ENCODE peak calls at places on chromosomes 4 and X, in seven cellular contexts. L is OCI-LY7, M is MM.1S, W is SK-N-SH, E is GM12865, P is neural progenitor cell, O is heart left ventricle. Y is an unnamed sample.

GRCh38 chr4:48831532-48832015 is 686 bp downstream of the OCIAD1 start:
- DNase-seq in E (peak; percentile 53), M (no peak), P (no peak), W (no peak), O (no peak), L (peak; percentile 58), Y (no peak)

GRCh38 chrX:31233941-31234496 is 162.2 kb upstream of the FTHL17 start:
- DNase-seq in P (peak; percentile 55), O (no peak), L (peak; percentile 43), E (peak; percentile 4), W (no peak), M (no peak), Y (no peak)

GRCh38 chrX:39309721-39310152 is 508.5 kb downstream of the MID1IP1 start:
- DNase-seq in W (peak; percentile 14), L (no peak), E (no peak), O (no peak), P (no peak), M (no peak), Y (no peak)

GRCh38 chr4:176238819-176239218 is 30.2 kb downstream of the ASB5 start:
- DNase-seq in W (no peak), O (no peak), P (no peak), M (no peak), E (no peak), L (no peak), Y (no peak)

GRCh38 chr4:178738026-178738425 is 1295.8 kb upstream of the AGA start:
- DNase-seq in M (no peak), P (no peak), W (no peak), L (no peak), O (no peak), E (no peak), Y (no peak)

GRCh38 chr4:102778720-102779119 is 18.0 kb upstream of the MANBA start:
- DNase-seq in L (no peak), P (no peak), M (no peak), E (no peak), O (no peak), W (no peak), Y (no peak)

GRCh38 chr4:113106076-113106475 is 56.6 kb downstream of the ANK2 start:
- DNase-seq in W (peak; percentile 6), M (no peak), O (no peak), E (peak; percentile 18), L (no peak), P (no peak), Y (no peak)

GRCh38 chr4:97496298-97496873 is 646.9 kb downstream of the STPG2 start:
- DNase-seq in M (no peak), W (no peak), L (no peak), E (no peak), O (no peak), P (peak; percentile 1), Y (no peak)

GRCh38 chrX:37455381-37455780 is 106.2 kb downstream of the PRRG1 start:
- DNase-seq in O (no peak), W (no peak), L (no peak), M (no peak), P (no peak), E (no peak), Y (no peak)

GRCh38 chr4:139835006-139835405 is 169.4 kb downstream of the MGST2 start:
- DNase-seq in E (no peak), O (no peak), P (no peak), M (no peak), L (no peak), W (no peak), Y (no peak)

GRCh38 chr4:184039963-184040383 is 134.9 kb downstream of the STOX2 start:
- DNase-seq in P (peak; percentile 67), M (no peak), E (no peak), L (no peak), O (peak; percentile 64), W (no peak), Y (no peak)

GRCh38 chr4:108400309-108400708 is 220.1 kb upstream of the RPL34 start:
- DNase-seq in O (no peak), E (no peak), P (no peak), W (no peak), L (no peak), M (no peak), Y (no peak)

GRCh38 chr4:1300466-1301455 is 11.1 kb downstream of the MAEA start:
- DNase-seq in P (no peak), O (peak; percentile 64), E (no peak), M (no peak), W (peak; percentile 10), L (no peak), Y (peak; percentile 88)

GRCh38 chr4:73707918-73708577 is 32.3 kb upstream of the CXCL8 start:
- DNase-seq in O (no peak), L (no peak), P (no peak), M (no peak), E (no peak), W (no peak), Y (peak; percentile 53)

GRCh38 chr4:151987606-151988005 is 226.8 kb upstream of the GATB start:
- DNase-seq in M (no peak), L (no peak), W (no peak), O (no peak), P (no peak), E (no peak), Y (no peak)

GRCh38 chr4:173478136-173478860 is 51.7 kb downstream of the HAND2 start:
- DNase-seq in E (no peak), P (no peak), W (no peak), O (no peak), M (no peak), L (no peak), Y (no peak)

GRCh38 chrX:554271-554670 is 76.3 kb upstream of the SHOX start:
- DNase-seq in M (no peak), L (no peak), W (no peak), E (no peak), P (no peak), O (no peak), Y (no peak)

GRCh38 chrX:65528705-65529340 is 5.8 kb downstream of the LAS1L start:
- DNase-seq in M (peak; percentile 55), O (no peak), W (peak; percentile 74), L (peak; percentile 42), E (peak; percentile 39), P (peak; percentile 50), Y (no peak)

GRCh38 chr4:71254451-71255012 is 84.3 kb upstream of the SLC4A4 start:
- DNase-seq in L (no peak), P (no peak), W (no peak), E (peak; percentile 33), O (no peak), M (no peak), Y (no peak)

GRCh38 chr4:12584116-12584875 is 899.8 kb downstream of the RAB28 start:
- DNase-seq in W (no peak), E (no peak), P (no peak), M (no peak), L (no peak), O (no peak), Y (no peak)

GRCh38 chr4:76689079-76689817 is 208.7 kb downstream of the SOWAHB start:
- DNase-seq in O (peak; percentile 69), P (peak; percentile 91), E (peak; percentile 49), M (peak; percentile 45), W (peak; percentile 78), L (no peak), Y (peak; percentile 62)

GRCh38 chr4:16783119-16783518 is 115.3 kb downstream of the LDB2 start:
- DNase-seq in M (no peak), P (peak; percentile 29), W (no peak), O (no peak), E (no peak), L (no peak), Y (no peak)

GRCh38 chr4:104629601-104630000 is 134.9 kb upstream of the CXXC4 start:
- DNase-seq in P (no peak), O (no peak), L (no peak), E (no peak), W (no peak), M (no peak), Y (no peak)

GRCh38 chr4:87498446-87498900 is 30.7 kb downstream of the SPARCL1 start:
- DNase-seq in O (no peak), L (no peak), M (peak; percentile 7), P (no peak), W (no peak), E (peak; percentile 66), Y (no peak)

GRCh38 chr4:158146736-158147135 is 26.1 kb downstream of the GASK1B start:
- DNase-seq in O (no peak), P (no peak), M (no peak), E (no peak), W (no peak), L (no peak), Y (no peak)

GRCh38 chrX:48890296-48890925 is 7.2 kb downstream of the TIMM17B start:
- DNase-seq in E (no peak), M (no peak), O (no peak), W (no peak), L (no peak), P (peak; percentile 20), Y (no peak)
- H3K4me3 ChIP-seq in E (peak overlapping the region; percentile 55), M (peak overlapping the region; percentile 62), O (no peak overlapping the region), W (peak overlapping the region; percentile 57), L (peak overlapping the region; percentile 52), P (peak overlapping the region; percentile 67), Y (peak overlapping the region; percentile 62)

GRCh38 chrX:129091097-129091496 is 432.2 kb downstream of the SMARCA1 start:
- DNase-seq in O (no peak), L (peak; percentile 60), W (no peak), E (no peak), M (peak; percentile 18), P (peak; percentile 65), Y (no peak)
- H3K4me3 ChIP-seq in O (no peak overlapping the region), L (no peak overlapping the region), W (no peak overlapping the region), E (no peak overlapping the region), M (no peak overlapping the region), P (no peak overlapping the region), Y (no peak overlapping the region)

GRCh38 chr4:99323761-99324160 is 2.6 kb upstream of the ADH1B start:
- DNase-seq in O (no peak), M (no peak), L (no peak), E (no peak), P (no peak), W (no peak), Y (no peak)

GRCh38 chr4:99324978-99325377 is 3.8 kb upstream of the ADH1B start:
- DNase-seq in W (no peak), E (no peak), L (no peak), M (no peak), O (peak; percentile 55), P (no peak), Y (no peak)

GRCh38 chr4:99324361-99324760 is 3.2 kb upstream of the ADH1B start:
- DNase-seq in O (no peak), E (no peak), L (no peak), M (no peak), P (no peak), W (no peak), Y (no peak)

GRCh38 chr4:99317354-99317753 is 3.8 kb downstream of the ADH1B start:
- DNase-seq in L (no peak), W (no peak), P (no peak), M (no peak), O (no peak), E (no peak), Y (no peak)

GRCh38 chr4:99321241-99322191 is at the start of gene ADH1B:
- DNase-seq in E (no peak), W (no peak), P (peak; percentile 70), M (no peak), O (no peak), L (no peak), Y (no peak)
- H3K4me3 ChIP-seq in E (no peak within 1 kb of the TSS), W (no peak within 1 kb of the TSS), P (no peak within 1 kb of the TSS), M (no peak within 1 kb of the TSS), O (peak within 1 kb of the TSS; percentile 1), L (no peak within 1 kb of the TSS), Y (peak within 1 kb of the TSS; percentile 51)

DNA sequence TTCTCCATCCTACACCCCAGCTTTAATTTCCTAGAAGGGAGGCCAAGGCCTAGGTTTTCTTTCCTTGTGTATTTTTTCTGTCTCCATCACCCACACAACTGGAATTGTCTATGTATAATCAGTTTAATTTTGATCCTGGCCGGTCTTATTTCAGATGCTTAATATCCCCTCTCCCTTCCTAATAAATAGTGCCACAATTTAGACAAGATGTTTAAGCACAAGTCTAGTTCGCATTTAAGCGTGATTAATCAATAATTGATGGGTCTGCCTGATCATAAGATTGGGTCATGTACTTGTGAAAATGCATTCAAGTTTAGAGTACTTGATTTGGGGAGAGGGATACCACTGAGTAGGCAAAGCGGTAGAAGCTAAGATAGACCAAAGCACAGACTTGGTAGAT is 2.4 kb downstream of the BMP2K start:
- DNase-seq in P (no peak), L (no peak), E (no peak), W (no peak), O (no peak), M (no peak), Y (no peak)
- H3K4me3 ChIP-seq in P (peak overlapping the region; percentile 76), L (peak overlapping the region; percentile 76), E (peak overlapping the region; percentile 90), W (no peak overlapping the region), O (no peak overlapping the region), M (no peak overlapping the region), Y (peak overlapping the region; percentile 81)

Y was measured in lower lobe of right lung.